ENCODE peak calls at places on chromosomes 2 and 18, in four cellular contexts. Q is adipocyte, X is GM23248, M is neural progenitor cell. I is an unnamed sample.
A peak's percentile ranks its signal among the peaks of the same experiment; 100 is the strongest.

GRCh38 chr18:79903071-79903635 is 48.3 kb downstream of the SLC66A2 start:
- DNase-seq in X (no peak), M (no peak), Q (no peak), I (no peak)

GRCh38 chr2:189762551-189763298 is at the start of gene OSGEPL1:
- DNase-seq in X (peak; percentile 95), Q (peak; percentile 94), M (peak; percentile 93), I (peak; percentile 88)

GRCh38 chr18:34117319-34117718 is 107.4 kb downstream of the NOL4 start:
- DNase-seq in X (no peak), M (peak; percentile 32), Q (peak; percentile 24), I (no peak)

GRCh38 chr2:96024336-96025106 is 10.2 kb downstream of the GPAT2 start:
- DNase-seq in X (no peak), Q (no peak), M (no peak), I (no peak)

GRCh38 chr18:63883617-63884016 is 3.9 kb upstream of the SERPINB2 start:
- DNase-seq in M (no peak), Q (peak; percentile 9), X (peak; percentile 23), I (no peak)

GRCh38 chr2:150507071-150507470 is 19.6 kb upstream of the RND3 start:
- DNase-seq in M (no peak), Q (no peak), X (no peak), I (no peak)

GRCh38 chr2:205754924-205755321 is 72.6 kb downstream of the NRP2 start:
- DNase-seq in X (peak; percentile 63), Q (peak; percentile 48), M (peak; percentile 31), I (peak; percentile 73)

GRCh38 chr2:181683518-181684453 is 3.5 kb upstream of the NEUROD1 start:
- DNase-seq in Q (peak; percentile 74), X (peak; percentile 61), M (peak; percentile 95), I (peak; percentile 12)

GRCh38 chr2:236685979-236686520 is 116.4 kb downstream of the ACKR3 start:
- DNase-seq in X (no peak), Q (no peak), M (no peak), I (no peak)

GRCh38 chr2:60213865-60214657 is 339.4 kb downstream of the BCL11A start:
- DNase-seq in Q (no peak), X (peak; percentile 64), M (peak; percentile 56), I (no peak)

GRCh38 chr2:12685145-12685544 is 31.6 kb upstream of the TRIB2 start:
- DNase-seq in M (no peak), X (no peak), Q (no peak), I (peak; percentile 76)

GRCh38 chr2:131034122-131035051 is 58.9 kb downstream of the FAM168B start:
- DNase-seq in M (peak; percentile 90), X (peak; percentile 74), Q (peak; percentile 77), I (peak; percentile 32)

GRCh38 chr18:48857023-48857694 is 93.6 kb downstream of the SMAD7 start:
- DNase-seq in X (no peak), Q (no peak), M (no peak), I (no peak)

GRCh38 chr18:48860276-48861180 is 90.2 kb downstream of the SMAD7 start:
- DNase-seq in M (peak; percentile 88), X (no peak), Q (no peak), I (no peak)

GRCh38 chr18:48861181-48861715 is 89.5 kb downstream of the SMAD7 start:
- DNase-seq in Q (no peak), M (peak; percentile 36), X (no peak), I (no peak)

GRCh38 chr18:48858676-48859075 is 92.1 kb downstream of the SMAD7 start:
- DNase-seq in M (no peak), X (no peak), Q (no peak), I (no peak)

DNA sequence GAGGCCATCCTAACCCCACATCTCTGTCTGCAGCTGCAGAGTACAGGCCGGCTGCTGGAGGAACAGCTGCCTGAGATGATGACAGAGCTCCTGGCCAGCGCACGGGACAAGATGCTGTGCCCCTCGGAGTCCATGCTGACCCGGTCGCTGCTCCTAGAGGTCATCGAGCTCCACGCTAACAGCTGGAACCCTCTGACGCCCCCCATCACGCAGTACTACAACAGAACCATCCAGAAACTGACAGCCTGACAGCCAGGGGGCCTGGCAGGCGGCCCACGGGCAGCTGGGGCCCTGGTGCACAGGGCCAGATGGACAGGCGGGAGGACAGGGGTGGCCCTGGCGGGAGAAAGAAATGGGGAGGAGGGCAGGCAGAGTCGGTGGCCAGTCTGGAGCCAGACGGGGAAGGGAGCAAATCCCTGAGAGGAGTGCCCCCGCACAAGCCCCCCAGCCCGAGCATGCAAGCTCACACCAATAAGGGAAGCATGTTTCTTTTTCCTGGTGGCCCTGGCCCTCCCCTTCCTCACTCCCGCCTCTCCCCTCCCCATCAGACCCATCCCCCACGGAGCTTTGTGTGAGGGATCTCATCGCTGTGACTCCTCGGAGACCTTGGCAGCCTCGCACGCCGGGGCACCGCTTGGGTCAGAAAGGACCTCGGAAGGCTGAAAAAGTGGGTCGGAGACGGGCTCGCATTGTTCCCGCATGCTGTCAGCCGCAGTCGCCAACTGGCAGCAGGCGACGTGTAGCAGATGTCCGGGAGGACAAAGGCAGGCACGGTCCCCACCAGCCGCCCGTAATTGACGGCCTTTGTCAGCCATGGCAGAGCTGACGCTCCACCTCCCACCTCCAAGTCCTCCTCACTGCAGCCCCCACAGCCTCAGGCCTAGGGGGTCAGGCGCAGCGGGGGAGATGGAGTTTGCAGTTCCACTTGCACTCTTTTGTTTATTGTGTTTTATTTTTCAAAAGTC is 91.2 kb downstream of the SMAD7 start:
- DNase-seq in M (peak; percentile 92), Q (no peak), X (no peak), I (no peak)
- H3K9ac ChIP-seq in M (no peak overlapping the region), Q (no peak overlapping the region), X (no peak overlapping the region), I (peak overlapping the region; percentile 38)

DNA sequence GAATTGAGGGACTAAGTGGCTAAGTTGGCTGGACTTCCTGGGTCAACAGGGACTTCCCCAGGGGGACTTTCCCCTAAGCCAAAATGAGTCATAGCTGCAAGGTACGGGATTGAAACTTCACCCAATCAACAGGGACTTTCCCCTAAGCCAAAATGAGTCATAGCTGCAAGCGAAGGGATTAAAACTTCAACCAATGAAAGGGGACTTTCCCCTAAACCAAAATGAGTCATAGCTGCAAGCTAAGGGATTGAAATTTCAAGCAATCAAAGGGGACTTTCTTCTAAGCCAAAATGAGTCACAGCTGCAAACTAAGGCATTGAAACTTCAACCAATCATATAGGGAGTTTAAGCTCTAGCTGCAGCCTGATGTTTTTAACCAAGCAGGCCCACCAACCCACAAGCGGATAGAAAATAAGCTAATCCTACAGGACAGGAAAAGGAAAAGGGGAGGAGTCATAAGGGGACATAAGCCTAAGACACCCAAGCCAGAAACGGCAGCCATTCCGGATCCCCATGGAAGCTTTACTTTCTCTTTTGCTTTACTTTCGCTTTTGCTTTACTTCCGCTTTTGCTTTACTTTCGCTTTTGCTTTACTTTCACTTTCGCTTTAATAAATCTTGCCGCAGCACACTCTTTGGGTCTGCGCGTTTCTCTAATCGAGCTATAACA is 1375.4 kb upstream of the CELF4 start:
- DNase-seq in Q (no peak), M (no peak), X (peak; percentile 9), I (peak; percentile 57)
- H3K4me3 ChIP-seq in Q (no peak overlapping the region), M (no peak overlapping the region), X (no peak overlapping the region), I (no peak overlapping the region)

GRCh38 chr2:172091626-172092566 is 6.6 kb downstream of the DLX1 start:
- DNase-seq in Q (no peak), X (no peak), M (peak; percentile 4), I (no peak)

GRCh38 chr2:172092716-172093415 is 7.6 kb downstream of the DLX1 start:
- DNase-seq in X (no peak), M (peak; percentile 62), Q (no peak), I (no peak)

GRCh38 chr2:172094319-172095145 is 8.2 kb downstream of the DLX2 start:
- DNase-seq in Q (peak; percentile 71), M (peak; percentile 65), X (peak; percentile 72), I (no peak)

GRCh38 chr2:172095146-172095904 is 7.4 kb downstream of the DLX2 start:
- DNase-seq in X (peak; percentile 95), Q (peak; percentile 97), M (peak; percentile 80), I (peak; percentile 52)

GRCh38 chr2:172093416-172094318 is 8.4 kb downstream of the DLX1 start:
- DNase-seq in M (peak; percentile 56), X (no peak), Q (peak; percentile 38), I (no peak)
- H3K9ac ChIP-seq in M (no peak overlapping the region), X (peak overlapping the region; percentile 98), Q (no peak overlapping the region), I (no peak overlapping the region)

DNA sequence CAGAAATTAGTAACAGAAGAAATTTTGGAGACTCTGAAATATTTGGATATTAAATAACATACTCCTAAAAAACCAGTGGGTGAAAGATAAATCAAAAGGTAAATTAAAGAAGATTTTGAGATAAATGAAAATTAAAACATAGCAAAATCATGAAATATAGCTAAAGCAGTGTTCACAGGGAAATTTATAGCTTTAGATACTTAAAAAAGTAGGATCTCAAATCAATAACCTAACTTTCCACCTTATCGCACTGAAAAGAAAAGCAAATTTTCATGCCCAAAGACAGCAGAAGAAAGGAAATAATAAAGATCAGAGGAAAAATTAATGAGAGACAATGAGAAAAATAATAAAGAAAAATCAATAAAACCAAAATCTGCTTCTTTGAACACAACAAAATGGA is 135.1 kb upstream of the KLF7 start:
- DNase-seq in Q (no peak), M (no peak), X (no peak), I (no peak)
- H3K4me3 ChIP-seq in Q (no peak overlapping the region), M (no peak overlapping the region), X (no peak overlapping the region), I (no peak overlapping the region)

I was measured in astrocyte.